ENCODE peak calls at places on chromosomes 6 and 20, in ten cellular contexts. Z, M, S, L, I, G, A, R, H and J are unnamed samples.

GRCh38 chr6:170108456-170108855 is 182.4 kb downstream of the DLL1 start:
- DNase-seq in I (no peak), H (no peak), Z (no peak), G (no peak), S (no peak), M (no peak), L (no peak), A (no peak), R (no peak), J (no peak)

GRCh38 chr6:104325341-104326172 is 534.2 kb downstream of the HACE1 start:
- DNase-seq in Z (peak), I (peak), L (peak), A (peak), H (peak), S (peak), M (peak), G (no peak), R (peak), J (peak)

GRCh38 chr6:143059616-143060353 is 904 bp upstream of the AIG1 start:
- DNase-seq in S (peak), H (no peak), M (peak), R (peak), I (peak), G (no peak), Z (peak), L (no peak), A (peak), J (no peak)

GRCh38 chr6:160950507-160950906 is 41.1 kb upstream of the MAP3K4 start:
- DNase-seq in I (peak), L (no peak), S (peak), M (no peak), Z (peak), A (no peak), R (peak), H (no peak), G (no peak), J (no peak)

GRCh38 chr20:38222923-38223742 is 37.4 kb downstream of the KIAA1755 start:
- DNase-seq in L (no peak), I (no peak), R (no peak), H (no peak), S (no peak), Z (no peak), A (no peak), G (no peak), M (no peak), J (no peak)

GRCh38 chr6:85130743-85131142 is 319.1 kb upstream of the NT5E start:
- DNase-seq in G (no peak), S (no peak), R (peak), Z (no peak), I (peak), A (no peak), L (no peak), M (no peak), H (no peak), J (no peak)

GRCh38 chr6:143506199-143506598 is 5.3 kb downstream of the FUCA2 start:
- DNase-seq in R (no peak), L (no peak), M (no peak), H (no peak), A (no peak), I (no peak), G (no peak), Z (no peak), S (no peak), J (no peak)

GRCh38 chr20:20223981-20224380 is 143.9 kb upstream of the INSM1 start:
- DNase-seq in I (no peak), Z (no peak), A (no peak), R (no peak), L (no peak), H (no peak), G (no peak), M (no peak), S (no peak), J (no peak)

GRCh38 chr6:104505838-104506237 is 353.9 kb downstream of the HACE1 start:
- DNase-seq in M (no peak), A (no peak), L (no peak), I (peak), S (no peak), R (no peak), Z (no peak), H (no peak), G (no peak), J (no peak)

GRCh38 chr6:89085409-89086012 is 5.0 kb downstream of the PNRC1 start:
- DNase-seq in M (no peak), R (peak), I (peak), H (no peak), G (no peak), L (no peak), Z (no peak), S (no peak), A (no peak), J (no peak)

GRCh38 chr6:44642870-44643522 is 255.5 kb downstream of the CDC5L start:
- DNase-seq in Z (no peak), A (peak), R (no peak), H (no peak), I (no peak), G (no peak), L (no peak), M (no peak), S (no peak), J (no peak)

GRCh38 chr20:49942303-49942702 is 6.1 kb downstream of the RNF114 start:
- DNase-seq in A (no peak), Z (no peak), H (no peak), I (no peak), M (no peak), L (no peak), G (no peak), R (no peak), S (no peak), J (no peak)

GRCh38 chr20:46060975-46061374 is 28.8 kb downstream of the NCOA5 start:
- DNase-seq in L (no peak), S (no peak), R (no peak), G (no peak), A (no peak), M (no peak), I (no peak), Z (no peak), H (no peak), J (no peak)

GRCh38 chr20:1225729-1226313 is at the start of gene RAD21L1:
- DNase-seq in L (peak), Z (peak), A (no peak), I (peak), H (peak), M (no peak), G (peak), S (peak), R (peak), J (peak)